ENCODE peak calls at places on chromosomes 1 and 21, in five cellular contexts. C is lower lobe of right lung; J is transverse colon; T is esophagus muscularis mucosa; Z is CD8-positive, alpha-beta T cell. M is an unnamed sample.

GRCh38 chr1:9942399-9942938 is 722 bp downstream of the LZIC start:
- DNase-seq in C (no peak), J (no peak), T (no peak), Z (peak; percentile 24), M (peak; percentile 18)

GRCh38 chr1:94792473-94792875 is 27.7 kb upstream of the SLC44A3 start:
- DNase-seq in C (no peak), J (peak; percentile 20), T (peak; percentile 79), Z (no peak), M (no peak)

GRCh38 chr21:41825216-41825615 is 53.9 kb downstream of the PRDM15 start:
- DNase-seq in C (no peak), J (no peak), T (no peak), Z (no peak), M (no peak)

GRCh38 chr1:110348771-110349170 is 9.6 kb downstream of the RBM15 start:
- DNase-seq in C (no peak), J (no peak), T (no peak), Z (no peak), M (no peak)

GRCh38 chr1:13513885-13514546 is at the start of gene LRRC38:
- DNase-seq in C (no peak), J (peak; percentile 10), T (no peak), Z (no peak), M (peak; percentile 30)

GRCh38 chr1:48530727-48531351 is 58.8 kb upstream of the SPATA6 start:
- DNase-seq in C (peak; percentile 65), J (peak; percentile 78), T (no peak), Z (no peak), M (peak; percentile 92)

GRCh38 chr1:25031601-25031965 is 101.5 kb upstream of the RUNX3 start:
- DNase-seq in C (no peak), J (no peak), T (no peak), Z (peak; percentile 60), M (no peak)

GRCh38 chr1:229514578-229515275 is 6.6 kb upstream of the NUP133 start:
- DNase-seq in C (peak; percentile 53), J (peak; percentile 59), T (no peak), Z (peak; percentile 70), M (peak; percentile 63)

GRCh38 chr1:110620686-110621085 is 14.5 kb upstream of the KCNA2 start:
- DNase-seq in C (no peak), J (no peak), T (no peak), Z (no peak), M (no peak)

DNA sequence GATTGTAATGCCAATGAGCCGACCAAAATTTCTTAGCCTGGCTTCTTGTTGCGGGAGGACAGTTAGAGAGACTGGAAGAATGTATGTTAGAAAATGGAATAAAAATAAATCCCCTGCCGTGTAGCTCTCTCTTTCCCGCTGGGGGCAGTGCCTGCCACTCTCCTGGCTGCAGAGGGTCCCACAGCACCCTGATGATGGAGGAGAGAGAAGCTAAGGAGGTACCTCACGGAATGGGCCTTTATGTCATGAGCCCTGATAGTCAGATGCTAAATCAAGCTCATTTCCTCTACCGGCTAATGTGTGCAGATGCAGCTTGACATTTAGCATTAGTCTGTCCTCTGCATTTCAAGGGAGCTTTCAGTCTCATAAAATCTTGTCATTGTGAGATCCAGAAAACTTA is 87.3 kb downstream of the HHAT start:
- DNase-seq in C (no peak), J (no peak), T (peak; percentile 37), Z (no peak), M (no peak)
- TF ChIP-seq CTCF in C (no peak), J (no peak), T (no peak), Z (no peak), M (no peak)

GRCh38 chr1:218514694-218515093 is 169.6 kb downstream of the TGFB2 start:
- DNase-seq in C (no peak), J (no peak), T (no peak), Z (no peak), M (no peak)

GRCh38 chr1:218510153-218510772 is 165.1 kb downstream of the TGFB2 start:
- DNase-seq in C (no peak), J (no peak), T (no peak), Z (no peak), M (no peak)

GRCh38 chr1:218516526-218516925 is 171.4 kb downstream of the TGFB2 start:
- DNase-seq in C (no peak), J (no peak), T (no peak), Z (no peak), M (no peak)

GRCh38 chr1:218517507-218517906 is 172.4 kb downstream of the TGFB2 start:
- DNase-seq in C (no peak), J (no peak), T (no peak), Z (no peak), M (no peak)

GRCh38 chr1:218513248-218513647 is 168.1 kb downstream of the TGFB2 start:
- DNase-seq in C (no peak), J (no peak), T (no peak), Z (no peak), M (no peak)
- TF ChIP-seq CTCF in C (no peak), J (no peak), T (no peak), Z (no peak), M (no peak)

GRCh38 chr1:150161747-150162581 is 12.2 kb downstream of the PLEKHO1 start:
- DNase-seq in C (no peak), J (no peak), T (no peak), Z (no peak), M (no peak)

GRCh38 chr1:150164224-150164623 is 14.5 kb downstream of the PLEKHO1 start:
- DNase-seq in C (peak; percentile 67), J (no peak), T (no peak), Z (no peak), M (no peak)

GRCh38 chr1:150164769-150165168 is 15.1 kb downstream of the PLEKHO1 start:
- DNase-seq in C (no peak), J (no peak), T (no peak), Z (no peak), M (no peak)

GRCh38 chr1:150162582-150162861 is 12.8 kb downstream of the PLEKHO1 start:
- DNase-seq in C (no peak), J (no peak), T (no peak), Z (no peak), M (no peak)

GRCh38 chr1:150162862-150163706 is 13.4 kb downstream of the PLEKHO1 start:
- DNase-seq in C (peak; percentile 90), J (peak; percentile 81), T (peak; percentile 98), Z (no peak), M (peak; percentile 38)
- TF ChIP-seq CTCF in C (no peak), J (peak; percentile 23), T (no peak), Z (no peak), M (no peak)

GRCh38 chr1:6888268-6888667 is 103.0 kb downstream of the CAMTA1 start:
- DNase-seq in C (no peak), J (no peak), T (no peak), Z (no peak), M (no peak)
- TF ChIP-seq CTCF in C (no peak), J (no peak), T (no peak), Z (no peak), M (no peak)

DNA sequence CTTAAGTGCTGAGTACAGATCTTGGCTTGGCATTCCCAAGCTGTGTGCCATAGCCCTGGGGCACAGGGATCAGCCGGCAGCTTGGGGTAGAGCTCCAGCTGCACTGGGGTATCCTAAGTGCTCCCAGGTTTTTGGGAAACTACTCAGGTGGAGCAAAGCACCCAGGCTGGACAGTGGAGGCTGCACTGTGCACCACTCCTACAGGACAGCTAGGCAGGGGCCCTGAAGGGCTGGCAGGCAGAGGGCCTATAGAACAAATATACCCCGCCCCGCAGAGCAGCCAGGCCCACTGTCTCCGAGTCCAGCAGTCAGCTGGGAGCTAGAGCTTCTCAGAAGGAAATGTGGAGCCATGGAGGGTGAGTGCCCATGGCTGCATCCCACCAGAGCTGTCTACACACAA is 691.7 kb upstream of the ADGRL2 start:
- DNase-seq in C (no peak), J (no peak), T (no peak), Z (no peak), M (no peak)
- TF ChIP-seq CTCF in C (no peak), J (no peak), T (no peak), Z (no peak), M (no peak)

DNA sequence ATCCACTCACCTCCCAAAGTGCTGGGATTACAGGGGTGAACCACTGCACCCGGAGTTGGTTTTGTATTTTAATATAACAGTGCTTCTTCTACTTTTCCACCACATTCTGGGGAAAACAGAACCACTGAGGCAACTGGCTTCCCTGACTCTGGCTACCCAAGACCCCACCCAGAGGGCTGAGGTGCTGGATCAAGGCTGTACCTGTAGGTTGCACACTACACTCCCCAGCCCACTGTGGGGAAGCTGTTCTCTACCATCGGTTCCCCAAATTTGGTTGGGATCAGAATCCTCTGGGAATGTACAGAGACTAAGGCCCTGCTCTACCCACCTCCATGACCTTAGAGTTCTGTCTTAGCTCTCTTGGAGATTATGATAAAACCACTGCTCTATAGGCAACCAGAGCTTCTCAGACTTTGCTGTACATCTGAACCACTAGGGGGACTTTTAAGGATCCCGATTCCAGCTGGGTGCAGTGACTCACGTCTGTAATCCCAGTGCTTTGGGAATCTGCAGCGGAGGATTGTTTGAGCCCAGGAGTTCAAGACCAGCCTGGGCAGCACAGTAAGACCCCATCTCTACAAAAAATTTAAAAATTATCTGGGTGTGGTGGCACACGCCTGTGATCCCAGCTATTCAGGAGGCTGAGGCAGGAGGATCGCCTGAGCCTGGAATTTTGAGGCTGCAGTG is 51.6 kb downstream of the GNG4 start:
- DNase-seq in C (no peak), J (no peak), T (no peak), Z (no peak), M (no peak)
- TF ChIP-seq CTCF in C (peak; percentile 16), J (peak; percentile 38), T (no peak), Z (no peak), M (peak; percentile 33)

GRCh38 chr1:39128959-39129358 is 75.5 kb upstream of the MACF1 start:
- DNase-seq in C (peak; percentile 84), J (peak; percentile 89), T (no peak), Z (no peak), M (no peak)

GRCh38 chr1:39127513-39127912 is 77.0 kb upstream of the MACF1 start:
- DNase-seq in C (no peak), J (no peak), T (no peak), Z (no peak), M (no peak)

GRCh38 chr1:39130297-39130696 is 74.2 kb upstream of the MACF1 start:
- DNase-seq in C (no peak), J (no peak), T (no peak), Z (no peak), M (no peak)

GRCh38 chr1:39128126-39128525 is 76.4 kb upstream of the MACF1 start:
- DNase-seq in C (no peak), J (no peak), T (no peak), Z (no peak), M (no peak)

GRCh38 chr1:39129514-39129913 is 75.0 kb upstream of the MACF1 start:
- DNase-seq in C (no peak), J (no peak), T (no peak), Z (no peak), M (no peak)
- TF ChIP-seq CTCF in C (peak; percentile 17), J (no peak), T (peak; percentile 36), Z (no peak), M (no peak)

GRCh38 chr1:30117685-30118084 is 605.7 kb downstream of the MATN1 start:
- DNase-seq in C (no peak), J (no peak), T (no peak), Z (no peak), M (no peak)
- TF ChIP-seq CTCF in C (no peak), J (no peak), T (no peak), Z (no peak), M (no peak)

M was measured in endothelial cell.